ENCODE peak calls at places on chromosomes 3 and 15, in six cellular contexts. J is heart left ventricle; I is CD8-positive, alpha-beta memory T cell; M is stimulated activated CD4-positive, alpha-beta T cell treated with anti-CD3 and anti-CD28 coated beads, TNF-alpha, amount 100 ng/mL, for 4 hours; X is non-pigmented ciliary epithelial cell; L is type B pancreatic cell. U is an unnamed sample.

GRCh38 chr3:57091471-57091870 is 31.0 kb downstream of the SPATA12 start:
- DNase-seq in M (no peak), X (peak), I (no peak), J (no peak), L (no peak), U (no peak)

GRCh38 chr3:183958775-183959174 is 58.9 kb downstream of the ABCC5 start:
- DNase-seq in X (no peak), L (no peak), J (no peak), M (no peak), I (no peak), U (no peak)

GRCh38 chr15:100869151-100869999 is 10.3 kb upstream of the ALDH1A3 start:
- DNase-seq in J (no peak), X (no peak), M (no peak), L (no peak), I (no peak), U (no peak)

GRCh38 chr15:78178056-78178455 is 28.9 kb downstream of the IDH3A start:
- DNase-seq in M (no peak), I (no peak), X (no peak), L (no peak), J (no peak), U (no peak)

GRCh38 chr15:38145671-38146111 is 106.9 kb upstream of the SPRED1 start:
- DNase-seq in J (peak), M (no peak), I (no peak), L (no peak), X (no peak), U (no peak)

GRCh38 chr3:100761211-100761921 is 52.1 kb downstream of the TFG start:
- DNase-seq in I (peak), X (no peak), M (no peak), L (no peak), J (no peak), U (no peak)

GRCh38 chr3:184333190-184333589 is 4.2 kb upstream of the FAM131A start:
- DNase-seq in I (no peak), J (no peak), M (no peak), L (no peak), X (no peak), U (no peak)

GRCh38 chr15:42092666-42093445 is 1.5 kb downstream of the PLA2G4D start:
- DNase-seq in X (no peak), I (no peak), L (no peak), M (no peak), J (no peak), U (no peak)

GRCh38 chr15:101482526-101483371 is 6.8 kb downstream of the PCSK6 start:
- DNase-seq in J (no peak), L (peak), X (no peak), I (no peak), M (no peak), U (no peak)

GRCh38 chr3:133843634-133844033 is 38.0 kb downstream of the SRPRB start:
- DNase-seq in I (no peak), J (peak), X (peak), M (no peak), L (no peak), U (no peak)

U was measured in T-cell.